ENCODE peak calls at places on chromosomes 4 and X, in eight cellular contexts. N, P, C, Q, U, O, H and W are unnamed samples.

GRCh38 chrX:51894697-51895336 is 1.4 kb downstream of the MAGED1 start:
- DNase-seq in P (no peak), Q (peak), O (peak), C (no peak), N (no peak), H (peak), U (no peak), W (peak)

GRCh38 chr4:77104405-77105292 is 28.9 kb upstream of the CCNI start:
- DNase-seq in Q (peak), O (peak), C (no peak), H (peak), U (no peak), P (no peak), N (peak), W (peak)

GRCh38 chrX:1468250-1468772 is 15.6 kb upstream of the ASMTL start:
- DNase-seq in C (peak), N (no peak), O (no peak), P (peak), U (peak), Q (no peak), H (no peak), W (no peak)

GRCh38 chr4:23333946-23334878 is 555.6 kb downstream of the PPARGC1A start:
- DNase-seq in N (no peak), O (no peak), C (peak), H (peak), Q (no peak), U (peak), P (peak), W (no peak)

GRCh38 chr4:186554485-186554884 is 882 bp downstream of the MTNR1A start:
- DNase-seq in Q (no peak), O (no peak), U (no peak), C (no peak), H (peak), N (no peak), P (no peak), W (no peak)

GRCh38 chr4:30720656-30721352 is 635 bp downstream of the PCDH7 start:
- DNase-seq in N (no peak), U (no peak), P (no peak), O (peak), H (peak), Q (peak), C (no peak), W (peak)

GRCh38 chr4:89158884-89159503 is 47.7 kb downstream of the TIGD2 start:
- DNase-seq in Q (no peak), P (peak), C (no peak), H (no peak), N (no peak), U (peak), O (no peak), W (no peak)

GRCh38 chr4:152972821-152973613 is 36.9 kb downstream of the FHDC1 start:
- DNase-seq in Q (peak), C (no peak), H (no peak), U (no peak), N (no peak), O (no peak), P (no peak), W (peak)

GRCh38 chr4:129345680-129346079 is 249.7 kb downstream of the C4orf33 start:
- DNase-seq in C (no peak), H (no peak), O (no peak), U (no peak), N (no peak), P (no peak), Q (no peak), W (no peak)

GRCh38 chr4:7058792-7059191 is 9.1 kb downstream of the GRPEL1 start:
- DNase-seq in C (no peak), O (no peak), U (no peak), H (no peak), P (no peak), N (no peak), Q (no peak), W (no peak)

GRCh38 chr4:141524116-141524515 is 112.3 kb upstream of the IL15 start:
- DNase-seq in P (no peak), N (no peak), O (no peak), Q (no peak), H (no peak), C (no peak), U (no peak), W (no peak)

GRCh38 chr4:140351778-140352177 is 21.7 kb upstream of the SCOC start:
- DNase-seq in N (no peak), U (no peak), C (no peak), O (no peak), H (no peak), Q (no peak), P (no peak), W (no peak)

GRCh38 chr4:6549445-6549844 is 25.5 kb upstream of the MAN2B2 start:
- DNase-seq in Q (no peak), O (no peak), H (no peak), P (no peak), U (no peak), C (no peak), N (no peak), W (no peak)

GRCh38 chr4:166675411-166675810 is 558.9 kb downstream of the SPOCK3 start:
- DNase-seq in Q (no peak), H (no peak), N (peak), O (no peak), P (no peak), C (no peak), U (no peak), W (no peak)

GRCh38 chr4:74327751-74328150 is 19.5 kb downstream of the EPGN start:
- DNase-seq in O (no peak), N (no peak), H (no peak), C (no peak), U (no peak), Q (no peak), P (no peak), W (no peak)

GRCh38 chr4:7398104-7398423 is 36.7 kb downstream of the PSAPL1 start:
- DNase-seq in N (no peak), H (peak), P (no peak), U (no peak), Q (peak), O (peak), C (no peak), W (no peak)

GRCh38 chrX:120262781-120263719 is 12.4 kb downstream of the ZBTB33 start:
- DNase-seq in U (no peak), C (no peak), N (no peak), O (no peak), H (no peak), P (peak), Q (no peak), W (no peak)

GRCh38 chr4:174215936-174216699 is 67.3 kb downstream of the FBXO8 start:
- DNase-seq in C (no peak), N (no peak), H (no peak), O (no peak), U (no peak), Q (no peak), P (no peak), W (no peak)

GRCh38 chr4:128521156-128521555 is 233.5 kb upstream of the PGRMC2 start:
- DNase-seq in N (no peak), H (no peak), C (no peak), U (no peak), P (no peak), O (no peak), Q (no peak), W (no peak)

GRCh38 chr4:99389606-99390005 is 37.1 kb upstream of the ADH1C start:
- DNase-seq in U (no peak), N (no peak), H (no peak), C (no peak), O (no peak), P (no peak), Q (peak), W (no peak)

GRCh38 chrX:111837226-111837625 is 38.8 kb upstream of the TRPC5OS start:
- DNase-seq in Q (no peak), U (no peak), C (no peak), O (no peak), P (no peak), H (no peak), N (no peak), W (no peak)

GRCh38 chr4:75514949-75515612 is 808 bp downstream of the THAP6 start:
- DNase-seq in P (peak), O (no peak), N (no peak), Q (no peak), C (no peak), H (no peak), U (peak), W (no peak)

GRCh38 chr4:108270466-108271450 is 102.0 kb upstream of the LEF1 start:
- DNase-seq in P (no peak), C (no peak), H (no peak), O (no peak), N (no peak), Q (no peak), U (no peak), W (no peak)

GRCh38 chr4:3375688-3376087 is 66.1 kb upstream of the HGFAC start:
- DNase-seq in P (no peak), O (no peak), H (no peak), Q (no peak), C (no peak), N (no peak), U (no peak), W (peak)

GRCh38 chr4:37685726-37686372 is 327 bp downstream of the RELL1 start:
- DNase-seq in H (peak), N (peak), C (peak), U (no peak), O (peak), Q (no peak), P (peak), W (peak)

GRCh38 chrX:70168238-70169188 is 8.8 kb upstream of the DGAT2L6 start:
- DNase-seq in O (no peak), C (no peak), N (no peak), Q (peak), H (no peak), P (peak), U (no peak), W (peak)

GRCh38 chr4:181792641-181793612 is 450.3 kb upstream of the TENM3 start:
- DNase-seq in P (no peak), Q (no peak), U (no peak), N (no peak), O (no peak), C (no peak), H (no peak), W (no peak)

GRCh38 chrX:70476166-70476933 is 31.7 kb downstream of the DLG3 start:
- DNase-seq in Q (no peak), O (no peak), H (no peak), C (no peak), P (no peak), N (no peak), U (no peak), W (no peak)

GRCh38 chrX:34379891-34380290 is 247.8 kb upstream of the FAM47A start:
- DNase-seq in U (no peak), N (no peak), C (no peak), Q (no peak), O (no peak), H (no peak), P (no peak), W (no peak)

DNA sequence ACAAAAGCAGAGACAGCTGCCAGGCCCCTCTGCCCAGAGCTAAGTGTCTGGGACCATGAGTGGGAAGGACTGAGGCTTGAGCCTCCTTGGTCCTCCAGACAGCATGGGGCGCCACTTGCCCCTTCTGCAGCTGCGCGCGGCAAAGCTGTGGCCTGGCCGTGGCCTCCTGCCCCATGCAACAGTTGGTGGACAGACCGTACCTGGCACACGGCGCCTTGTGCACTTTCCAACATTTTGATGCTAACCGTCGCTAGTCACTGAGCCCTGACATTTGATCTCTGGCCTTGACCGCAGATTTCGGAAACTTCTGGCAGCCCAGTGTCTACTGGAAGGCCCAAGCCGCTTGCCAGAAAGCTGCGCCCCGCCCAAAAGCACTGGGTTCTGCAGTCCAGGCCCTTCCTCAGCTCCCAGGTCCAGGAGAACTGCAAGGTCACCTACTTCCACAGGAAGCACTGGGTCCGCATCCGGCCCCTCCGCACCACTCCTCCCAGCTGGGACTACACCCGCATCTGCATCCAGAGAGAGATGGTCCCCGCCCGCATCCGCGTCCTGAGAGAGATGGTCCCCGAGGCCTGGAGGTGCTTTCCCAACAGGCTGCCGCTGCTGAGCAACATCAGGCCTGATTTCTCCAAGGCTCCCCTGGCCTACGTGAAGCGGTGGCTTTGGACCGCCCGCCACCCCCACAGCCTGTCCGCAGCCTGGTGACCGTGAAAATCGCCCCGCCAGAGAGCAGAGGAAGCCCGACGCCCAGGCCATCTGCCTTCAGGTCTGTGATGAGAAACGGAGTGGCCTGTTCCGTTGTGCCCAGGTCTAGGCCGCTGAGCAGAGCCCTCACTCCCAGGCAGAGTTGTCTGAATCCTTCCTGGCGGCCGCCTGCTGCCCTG is 35.3 kb upstream of the CA5B start:
- DNase-seq in N (no peak), U (no peak), C (no peak), O (no peak), H (no peak), Q (no peak), P (no peak), W (peak)
- H3K4me3 ChIP-seq in N (no peak), U (no peak), C (no peak), O (no peak), H (no peak), Q (no peak), P (no peak), W (no peak)

GRCh38 chr4:26815686-26816085 is 45.0 kb upstream of the STIM2 start:
- DNase-seq in H (no peak), U (no peak), N (no peak), P (no peak), C (no peak), O (no peak), Q (no peak), W (no peak)

GRCh38 chr4:26813698-26814097 is 46.9 kb upstream of the STIM2 start:
- DNase-seq in O (no peak), N (no peak), P (no peak), U (no peak), C (no peak), Q (no peak), H (no peak), W (no peak)

GRCh38 chr4:26819026-26819425 is 41.6 kb upstream of the STIM2 start:
- DNase-seq in N (no peak), C (no peak), U (no peak), P (no peak), Q (no peak), O (no peak), H (no peak), W (no peak)

GRCh38 chr4:26812049-26812729 is 48.5 kb upstream of the STIM2 start:
- DNase-seq in H (no peak), U (no peak), C (no peak), O (no peak), Q (no peak), N (no peak), P (no peak), W (no peak)

DNA sequence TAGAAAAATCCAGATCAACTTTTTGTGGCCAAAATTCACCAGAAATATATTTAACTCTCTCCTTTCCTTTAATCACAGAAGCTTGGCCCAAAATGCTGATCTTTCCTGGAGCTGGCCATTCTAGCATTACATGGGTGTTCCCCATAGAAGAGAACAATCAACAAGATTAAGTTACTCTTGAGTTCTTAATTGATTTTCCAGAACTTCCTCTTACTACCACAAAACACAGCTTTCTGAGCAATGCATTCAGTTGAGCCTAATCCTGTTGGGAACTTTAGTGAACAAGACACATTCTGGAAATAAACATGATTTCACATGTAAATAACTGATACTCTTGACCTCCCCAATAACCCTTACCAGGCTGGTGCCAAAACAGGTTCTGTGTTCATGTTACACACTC is 45.4 kb upstream of the STIM2 start:
- DNase-seq in Q (no peak), P (no peak), U (no peak), H (no peak), C (no peak), O (no peak), N (no peak), W (no peak)
- H3K27ac ChIP-seq in Q (no peak), P (no peak), U (no peak), H (no peak), C (no peak), O (peak), N (no peak), W (peak)

GRCh38 chrX:40152706-40153334 is 55.1 kb upstream of the BCOR start:
- DNase-seq in P (peak), H (peak), O (peak), U (no peak), Q (peak), C (no peak), N (no peak), W (peak)
- H3K4me3 ChIP-seq in P (peak), H (no peak), O (peak), U (peak), Q (peak), C (peak), N (peak), W (peak)

DNA sequence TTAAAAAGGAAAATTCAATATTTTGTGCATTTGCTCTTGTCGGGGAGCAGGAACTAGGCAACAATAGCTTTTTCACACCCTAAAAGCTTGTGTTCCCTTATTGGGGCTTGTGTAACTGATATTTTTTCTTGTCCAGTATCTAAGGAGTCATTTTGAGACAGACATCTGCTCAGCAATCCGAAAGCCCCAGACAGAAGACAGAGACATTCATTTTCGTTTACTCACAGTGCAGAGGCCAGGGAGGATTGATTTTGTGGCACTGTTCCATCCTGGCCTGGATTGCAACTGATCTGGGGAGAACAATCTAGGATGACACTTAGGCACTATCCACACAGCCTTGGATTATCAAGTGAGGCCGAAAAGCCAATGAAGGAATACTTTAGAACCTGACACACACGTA is 27.4 kb upstream of the PLAC1 start:
- DNase-seq in U (no peak), H (no peak), Q (no peak), O (no peak), P (no peak), N (no peak), C (no peak), W (peak)
- H3K27ac ChIP-seq in U (no peak), H (no peak), Q (no peak), O (no peak), P (no peak), N (no peak), C (no peak), W (peak)